ENCODE peak calls at places on chromosomes 11 and 22, in eight cellular contexts. One of them, this sample, is unnamed.

GRCh38 chr22:43796567-43796966 is 15.5 kb downstream of the EFCAB6 start:
- DNase-seq in adrenal gland: no peak
- DNase-seq in transverse colon: no peak
- DNase-seq in A673: peak
- DNase-seq in foreskin keratinocyte: peak
- DNase-seq in endodermal cell: peak
- DNase-seq in dorsolateral prefrontal cortex: peak
- DNase-seq in right atrium auricular region: no peak
- DNase-seq in this sample: peak

GRCh38 chr11:114880458-114880857 is 202.1 kb downstream of the NXPE2 start:
- DNase-seq in adrenal gland: no peak
- DNase-seq in transverse colon: no peak
- DNase-seq in A673: no peak
- DNase-seq in foreskin keratinocyte: no peak
- DNase-seq in endodermal cell: no peak
- DNase-seq in dorsolateral prefrontal cortex: no peak
- DNase-seq in right atrium auricular region: no peak
- DNase-seq in this sample: no peak

GRCh38 chr22:29328566-29329500 is 13.3 kb upstream of the RASL10A start:
- DNase-seq in adrenal gland: no peak
- DNase-seq in transverse colon: no peak
- DNase-seq in A673: no peak
- DNase-seq in foreskin keratinocyte: no peak
- DNase-seq in endodermal cell: no peak
- DNase-seq in dorsolateral prefrontal cortex: no peak
- DNase-seq in right atrium auricular region: no peak
- DNase-seq in this sample: peak

GRCh38 chr11:85874265-85874664 is 19.1 kb downstream of the CCDC83 start:
- DNase-seq in adrenal gland: no peak
- DNase-seq in transverse colon: no peak
- DNase-seq in A673: no peak
- DNase-seq in foreskin keratinocyte: no peak
- DNase-seq in endodermal cell: no peak
- DNase-seq in dorsolateral prefrontal cortex: no peak
- DNase-seq in right atrium auricular region: no peak
- DNase-seq in this sample: no peak

GRCh38 chr11:35367491-35367890 is 51.9 kb downstream of the SLC1A2 start:
- DNase-seq in adrenal gland: peak
- DNase-seq in transverse colon: no peak
- DNase-seq in A673: no peak
- DNase-seq in foreskin keratinocyte: peak
- DNase-seq in endodermal cell: no peak
- DNase-seq in dorsolateral prefrontal cortex: no peak
- DNase-seq in right atrium auricular region: no peak
- DNase-seq in this sample: no peak

GRCh38 chr22:48880749-48881148 is 946.9 kb downstream of the BRD1 start:
- DNase-seq in adrenal gland: no peak
- DNase-seq in transverse colon: no peak
- DNase-seq in A673: no peak
- DNase-seq in foreskin keratinocyte: no peak
- DNase-seq in endodermal cell: peak
- DNase-seq in dorsolateral prefrontal cortex: no peak
- DNase-seq in right atrium auricular region: no peak
- DNase-seq in this sample: no peak

GRCh38 chr11:85779956-85780640 is 30.8 kb downstream of the SYTL2 start:
- DNase-seq in adrenal gland: no peak
- DNase-seq in transverse colon: no peak
- DNase-seq in A673: no peak
- DNase-seq in foreskin keratinocyte: no peak
- DNase-seq in endodermal cell: no peak
- DNase-seq in dorsolateral prefrontal cortex: no peak
- DNase-seq in right atrium auricular region: no peak
- DNase-seq in this sample: no peak

GRCh38 chr11:10856689-10857603 is 907 bp downstream of the ZBED5 start:
- DNase-seq in adrenal gland: peak
- DNase-seq in transverse colon: peak
- DNase-seq in A673: peak
- DNase-seq in foreskin keratinocyte: peak
- DNase-seq in endodermal cell: peak
- DNase-seq in dorsolateral prefrontal cortex: no peak
- DNase-seq in right atrium auricular region: peak
- DNase-seq in this sample: no peak

GRCh38 chr11:396948-397548 is 3.0 kb downstream of the PKP3 start:
- DNase-seq in adrenal gland: peak
- DNase-seq in transverse colon: peak
- DNase-seq in A673: no peak
- DNase-seq in foreskin keratinocyte: no peak
- DNase-seq in endodermal cell: no peak
- DNase-seq in dorsolateral prefrontal cortex: peak
- DNase-seq in right atrium auricular region: no peak
- DNase-seq in this sample: no peak

GRCh38 chr22:17980638-17981051 is 43.7 kb downstream of the MICAL3 start:
- DNase-seq in adrenal gland: peak
- DNase-seq in transverse colon: peak
- DNase-seq in A673: peak
- DNase-seq in foreskin keratinocyte: peak
- DNase-seq in endodermal cell: no peak
- DNase-seq in dorsolateral prefrontal cortex: no peak
- DNase-seq in right atrium auricular region: no peak
- DNase-seq in this sample: no peak

GRCh38 chr11:118528511-118528910 is 1.2 kb downstream of the TTC36 start:
- DNase-seq in adrenal gland: no peak
- DNase-seq in transverse colon: no peak
- DNase-seq in A673: no peak
- DNase-seq in foreskin keratinocyte: no peak
- DNase-seq in endodermal cell: no peak
- DNase-seq in dorsolateral prefrontal cortex: no peak
- DNase-seq in right atrium auricular region: no peak
- DNase-seq in this sample: no peak

DNA sequence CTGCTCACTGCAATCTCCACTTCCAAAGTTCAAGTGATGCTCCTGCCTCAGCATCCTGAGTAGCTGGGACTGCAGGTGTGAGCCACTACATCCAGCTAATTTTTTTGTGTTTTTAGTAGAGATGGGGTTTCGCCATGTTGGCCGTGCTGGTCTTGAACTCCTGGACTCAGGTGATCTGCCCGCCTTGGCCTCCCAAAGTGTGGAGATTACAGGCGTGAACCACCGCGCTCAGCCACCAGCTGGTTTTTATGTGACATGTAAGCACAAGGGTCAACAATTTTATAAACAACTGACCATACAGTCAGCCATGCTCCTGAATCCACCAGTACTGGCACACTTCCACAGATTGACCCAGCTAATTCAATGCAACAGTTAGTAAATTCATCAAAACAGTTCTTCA is 526.3 kb upstream of the LRRC4C start:
- DNase-seq in adrenal gland: no peak
- DNase-seq in transverse colon: no peak
- DNase-seq in A673: no peak
- DNase-seq in foreskin keratinocyte: no peak
- DNase-seq in endodermal cell: no peak
- DNase-seq in dorsolateral prefrontal cortex: no peak
- DNase-seq in right atrium auricular region: no peak
- DNase-seq in this sample: no peak
- H3K27ac ChIP-seq in adrenal gland: no peak
- H3K27ac ChIP-seq in transverse colon: no peak
- H3K27ac ChIP-seq in A673: no peak
- H3K27ac ChIP-seq in foreskin keratinocyte: no peak
- H3K27ac ChIP-seq in endodermal cell: no peak
- H3K27ac ChIP-seq in dorsolateral prefrontal cortex: no peak
- H3K27ac ChIP-seq in right atrium auricular region: no peak
- H3K27ac ChIP-seq in this sample: no peak

GRCh38 chr11:129023968-129024676 is 81.5 kb upstream of the TP53AIP1 start:
- DNase-seq in adrenal gland: no peak
- DNase-seq in transverse colon: peak
- DNase-seq in A673: peak
- DNase-seq in foreskin keratinocyte: peak
- DNase-seq in endodermal cell: peak
- DNase-seq in dorsolateral prefrontal cortex: no peak
- DNase-seq in right atrium auricular region: no peak
- DNase-seq in this sample: no peak
- H3K27ac ChIP-seq in adrenal gland: no peak
- H3K27ac ChIP-seq in transverse colon: peak
- H3K27ac ChIP-seq in A673: no peak
- H3K27ac ChIP-seq in foreskin keratinocyte: no peak
- H3K27ac ChIP-seq in endodermal cell: no peak
- H3K27ac ChIP-seq in dorsolateral prefrontal cortex: peak
- H3K27ac ChIP-seq in right atrium auricular region: no peak
- H3K27ac ChIP-seq in this sample: peak

GRCh38 chr11:78046486-78046854 is 17.2 kb upstream of the THRSP start:
- DNase-seq in adrenal gland: no peak
- DNase-seq in transverse colon: no peak
- DNase-seq in A673: no peak
- DNase-seq in foreskin keratinocyte: no peak
- DNase-seq in endodermal cell: no peak
- DNase-seq in dorsolateral prefrontal cortex: no peak
- DNase-seq in right atrium auricular region: no peak
- DNase-seq in this sample: no peak

GRCh38 chr11:78048561-78048960 is 15.1 kb upstream of the THRSP start:
- DNase-seq in adrenal gland: no peak
- DNase-seq in transverse colon: no peak
- DNase-seq in A673: no peak
- DNase-seq in foreskin keratinocyte: no peak
- DNase-seq in endodermal cell: no peak
- DNase-seq in dorsolateral prefrontal cortex: no peak
- DNase-seq in right atrium auricular region: no peak
- DNase-seq in this sample: no peak

GRCh38 chr11:78054971-78055370 is 8.7 kb upstream of the THRSP start:
- DNase-seq in adrenal gland: no peak
- DNase-seq in transverse colon: no peak
- DNase-seq in A673: no peak
- DNase-seq in foreskin keratinocyte: no peak
- DNase-seq in endodermal cell: no peak
- DNase-seq in dorsolateral prefrontal cortex: no peak
- DNase-seq in right atrium auricular region: no peak
- DNase-seq in this sample: no peak

GRCh38 chr11:78049348-78049747 is 14.3 kb upstream of the THRSP start:
- DNase-seq in adrenal gland: no peak
- DNase-seq in transverse colon: no peak
- DNase-seq in A673: no peak
- DNase-seq in foreskin keratinocyte: no peak
- DNase-seq in endodermal cell: no peak
- DNase-seq in dorsolateral prefrontal cortex: no peak
- DNase-seq in right atrium auricular region: no peak
- DNase-seq in this sample: no peak

GRCh38 chr11:78050964-78051831 is 12.5 kb upstream of the THRSP start:
- DNase-seq in adrenal gland: peak
- DNase-seq in transverse colon: no peak
- DNase-seq in A673: no peak
- DNase-seq in foreskin keratinocyte: peak
- DNase-seq in endodermal cell: peak
- DNase-seq in dorsolateral prefrontal cortex: no peak
- DNase-seq in right atrium auricular region: no peak
- DNase-seq in this sample: no peak
- H3K27ac ChIP-seq in adrenal gland: peak
- H3K27ac ChIP-seq in transverse colon: no peak
- H3K27ac ChIP-seq in A673: peak
- H3K27ac ChIP-seq in foreskin keratinocyte: no peak
- H3K27ac ChIP-seq in endodermal cell: no peak
- H3K27ac ChIP-seq in dorsolateral prefrontal cortex: no peak
- H3K27ac ChIP-seq in right atrium auricular region: no peak
- H3K27ac ChIP-seq in this sample: no peak

GRCh38 chr11:95231126-95231880 is at the start of gene SESN3:
- DNase-seq in adrenal gland: peak
- DNase-seq in transverse colon: peak
- DNase-seq in A673: peak
- DNase-seq in foreskin keratinocyte: peak
- DNase-seq in endodermal cell: peak
- DNase-seq in dorsolateral prefrontal cortex: peak
- DNase-seq in right atrium auricular region: peak
- DNase-seq in this sample: peak

GRCh38 chr11:95230054-95231034 is 658 bp downstream of the SESN3 start:
- DNase-seq in adrenal gland: peak
- DNase-seq in transverse colon: peak
- DNase-seq in A673: peak
- DNase-seq in foreskin keratinocyte: peak
- DNase-seq in endodermal cell: peak
- DNase-seq in dorsolateral prefrontal cortex: peak
- DNase-seq in right atrium auricular region: peak
- DNase-seq in this sample: no peak

GRCh38 chr11:95228081-95228859 is 2.7 kb downstream of the SESN3 start:
- DNase-seq in adrenal gland: no peak
- DNase-seq in transverse colon: no peak
- DNase-seq in A673: no peak
- DNase-seq in foreskin keratinocyte: peak
- DNase-seq in endodermal cell: no peak
- DNase-seq in dorsolateral prefrontal cortex: no peak
- DNase-seq in right atrium auricular region: no peak
- DNase-seq in this sample: no peak

GRCh38 chr11:95231881-95232605 is 1.0 kb upstream of the SESN3 start:
- DNase-seq in adrenal gland: peak
- DNase-seq in transverse colon: peak
- DNase-seq in A673: no peak
- DNase-seq in foreskin keratinocyte: peak
- DNase-seq in endodermal cell: peak
- DNase-seq in dorsolateral prefrontal cortex: peak
- DNase-seq in right atrium auricular region: peak
- DNase-seq in this sample: peak

DNA sequence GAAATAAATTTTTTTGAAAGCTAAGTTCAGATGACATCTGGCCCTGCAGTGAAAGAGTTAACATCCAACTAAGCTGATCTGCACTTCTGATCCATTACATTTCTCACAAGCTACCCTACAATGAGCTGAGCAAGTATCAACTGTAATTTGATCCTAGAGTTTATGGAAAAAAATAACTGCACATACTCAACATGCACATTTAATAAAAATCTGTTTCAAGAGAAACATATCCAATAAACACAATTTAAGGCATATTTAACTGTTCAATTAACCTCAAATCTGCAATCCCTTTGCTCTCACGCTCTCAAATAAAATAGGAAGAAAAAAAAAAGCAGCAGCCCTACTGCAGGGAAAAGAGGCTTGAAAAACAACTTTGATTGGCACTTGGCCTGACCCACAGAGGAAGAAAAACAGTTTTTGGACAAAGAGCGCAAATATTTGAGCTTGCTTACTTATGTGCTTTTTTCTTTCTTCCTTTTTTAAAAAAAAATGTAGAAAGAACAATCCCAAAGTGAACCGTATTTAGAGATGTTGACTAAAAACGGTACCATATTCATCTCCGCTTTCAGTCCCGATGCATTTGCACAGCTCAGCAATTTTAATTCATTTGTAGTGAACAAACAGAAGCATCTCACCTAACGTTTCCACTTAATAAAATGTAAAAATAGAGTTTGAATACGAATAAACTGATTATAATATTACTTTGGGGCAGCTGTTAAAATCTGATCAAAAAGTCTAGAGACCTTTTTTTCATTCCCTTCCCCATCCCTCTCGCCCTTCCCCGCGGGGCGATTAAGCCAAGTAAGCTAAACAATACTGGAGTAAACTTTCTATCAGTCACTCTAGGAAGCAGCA is 1.6 kb downstream of the SESN3 start:
- DNase-seq in adrenal gland: no peak
- DNase-seq in transverse colon: no peak
- DNase-seq in A673: no peak
- DNase-seq in foreskin keratinocyte: peak
- DNase-seq in endodermal cell: no peak
- DNase-seq in dorsolateral prefrontal cortex: no peak
- DNase-seq in right atrium auricular region: no peak
- DNase-seq in this sample: no peak
- H3K27ac ChIP-seq in adrenal gland: peak
- H3K27ac ChIP-seq in transverse colon: peak
- H3K27ac ChIP-seq in A673: no peak
- H3K27ac ChIP-seq in foreskin keratinocyte: peak
- H3K27ac ChIP-seq in endodermal cell: peak
- H3K27ac ChIP-seq in dorsolateral prefrontal cortex: peak
- H3K27ac ChIP-seq in right atrium auricular region: peak
- H3K27ac ChIP-seq in this sample: peak

GRCh38 chr22:19815093-19815822 is 39.4 kb downstream of the GNB1L start:
- DNase-seq in adrenal gland: no peak
- DNase-seq in transverse colon: no peak
- DNase-seq in A673: no peak
- DNase-seq in foreskin keratinocyte: peak
- DNase-seq in endodermal cell: peak
- DNase-seq in dorsolateral prefrontal cortex: no peak
- DNase-seq in right atrium auricular region: peak
- DNase-seq in this sample: no peak
- H3K27ac ChIP-seq in adrenal gland: no peak
- H3K27ac ChIP-seq in transverse colon: no peak
- H3K27ac ChIP-seq in A673: no peak
- H3K27ac ChIP-seq in foreskin keratinocyte: no peak
- H3K27ac ChIP-seq in endodermal cell: no peak
- H3K27ac ChIP-seq in dorsolateral prefrontal cortex: no peak
- H3K27ac ChIP-seq in right atrium auricular region: no peak
- H3K27ac ChIP-seq in this sample: no peak

This sample was measured in caudate nucleus.